ENCODE peak calls at places on chromosomes 2 and 18, in ten cellular contexts. E is A549; R is activated CD8-positive, alpha-beta memory T cell treated with anti-CD3 and anti-CD28 coated beads, Interleukin-2, amount 50 U/mL, for 48 hours; N is BE2C; F is stimulated activated naive CD4-positive, alpha-beta T cell; I is activated CD4-positive, CD25-positive, alpha-beta regulatory T cell treated with anti-CD3 and anti-CD28 coated beads, Interleukin-2, amount 50 U/mL, for 72 hours; O is cardiac muscle cell; B is hypothalamus; L is PC-9; T is COR-L47. J is an unnamed sample.

GRCh38 chr18:10169064-10169562 is 255.3 kb downstream of the VAPA start:
- DNase-seq in E (no peak), R (no peak), N (no peak), F (no peak), I (no peak), O (no peak), B (no peak), L (no peak), T (no peak), J (peak)

GRCh38 chr2:241597561-241597960 is 39.0 kb downstream of the BOK start:
- DNase-seq in E (no peak), R (no peak), N (no peak), F (no peak), I (no peak), O (no peak), B (no peak), L (no peak), T (no peak), J (no peak)

GRCh38 chr18:32333781-32334180 is 136.9 kb downstream of the GAREM1 start:
- DNase-seq in E (no peak), R (no peak), N (no peak), F (no peak), I (no peak), O (no peak), B (peak), L (no peak), T (peak), J (no peak)

GRCh38 chr2:95287806-95288205 is 9.3 kb upstream of the KCNIP3 start:
- DNase-seq in E (no peak), R (no peak), N (no peak), F (no peak), I (no peak), O (no peak), B (no peak), L (no peak), T (no peak), J (no peak)

GRCh38 chr18:26963292-26963691 is 97.8 kb upstream of the AQP4 start:
- DNase-seq in E (peak), R (no peak), N (no peak), F (no peak), I (no peak), O (peak), B (no peak), L (no peak), T (peak), J (no peak)

GRCh38 chr2:170301606-170302005 is 123.7 kb downstream of the MYO3B start:
- DNase-seq in E (no peak), R (no peak), N (no peak), F (no peak), I (no peak), O (no peak), B (no peak), L (no peak), T (no peak), J (no peak)

GRCh38 chr2:219029829-219030165 is 11.5 kb downstream of the CFAP65 start:
- DNase-seq in E (peak), R (peak), N (peak), F (peak), I (peak), O (peak), B (peak), L (peak), T (peak), J (peak)

GRCh38 chr2:176118606-176119370 is 2.2 kb downstream of the HOXD10 start:
- DNase-seq in E (peak), R (no peak), N (peak), F (no peak), I (no peak), O (no peak), B (no peak), L (peak), T (no peak), J (no peak)

GRCh38 chr18:27061488-27062095 is 123.5 kb downstream of the CHST9 start:
- DNase-seq in E (no peak), R (no peak), N (no peak), F (no peak), I (no peak), O (no peak), B (no peak), L (no peak), T (no peak), J (no peak)

GRCh38 chr2:194674043-194674442 is 983.0 kb upstream of the SLC39A10 start:
- DNase-seq in E (no peak), R (no peak), N (no peak), F (no peak), I (no peak), O (no peak), B (no peak), L (no peak), T (no peak), J (no peak)

GRCh38 chr18:77022556-77022955 is 110.0 kb downstream of the MBP start:
- DNase-seq in E (no peak), R (no peak), N (no peak), F (no peak), I (no peak), O (no peak), B (no peak), L (no peak), T (no peak), J (no peak)

GRCh38 chr18:79424008-79424565 is 28.4 kb downstream of the NFATC1 start:
- DNase-seq in E (no peak), R (no peak), N (no peak), F (no peak), I (no peak), O (no peak), B (no peak), L (no peak), T (no peak), J (no peak)

GRCh38 chr2:13821255-13821880 is 811.1 kb upstream of the LRATD1 start:
- DNase-seq in E (no peak), R (no peak), N (no peak), F (no peak), I (no peak), O (no peak), B (no peak), L (no peak), T (no peak), J (peak)

GRCh38 chr2:81984969-81985637 is 1680.6 kb upstream of the LRRTM1 start:
- DNase-seq in E (no peak), R (no peak), N (no peak), F (no peak), I (no peak), O (no peak), B (no peak), L (no peak), T (no peak), J (no peak)

GRCh38 chr2:96866149-96866548 is 3.7 kb downstream of the SEMA4C start:
- DNase-seq in E (no peak), R (no peak), N (no peak), F (no peak), I (no peak), O (no peak), B (no peak), L (no peak), T (no peak), J (no peak)

GRCh38 chr2:181673178-181673577 is 7.1 kb downstream of the NEUROD1 start:
- DNase-seq in E (no peak), R (no peak), N (no peak), F (no peak), I (no peak), O (no peak), B (no peak), L (no peak), T (peak), J (no peak)

GRCh38 chr18:37658894-37659293 is 93.3 kb upstream of the CELF4 start:
- DNase-seq in E (no peak), R (no peak), N (no peak), F (no peak), I (no peak), O (no peak), B (no peak), L (no peak), T (no peak), J (no peak)

GRCh38 chr2:184468826-184469225 is 129.5 kb upstream of the ZNF804A start:
- DNase-seq in E (no peak), R (no peak), N (no peak), F (no peak), I (no peak), O (no peak), B (no peak), L (no peak), T (no peak), J (no peak)